ENCODE peak calls at places on chromosomes 11 and 22, in four cellular contexts. One of them, this sample, is unnamed.
A peak's percentile ranks its signal among the peaks of the same experiment; 100 is the strongest.

GRCh38 chr11:63916837-63917684 is at the start of gene RCOR2:
- DNase-seq in BE2C: peak; percentile 87
- DNase-seq in uterus: peak; percentile 77
- DNase-seq in gastrocnemius medialis: no peak
- DNase-seq in this sample: peak; percentile 90

GRCh38 chr11:70205766-70206165 is 2.7 kb downstream of the FADD start:
- DNase-seq in BE2C: no peak
- DNase-seq in uterus: no peak
- DNase-seq in gastrocnemius medialis: no peak
- DNase-seq in this sample: no peak

GRCh38 chr11:24239016-24239720 is 257.7 kb upstream of the LUZP2 start:
- DNase-seq in BE2C: no peak
- DNase-seq in uterus: no peak
- DNase-seq in gastrocnemius medialis: no peak
- DNase-seq in this sample: no peak

GRCh38 chr11:79506734-79507344 is 66.0 kb upstream of the TENM4 start:
- DNase-seq in BE2C: no peak
- DNase-seq in uterus: no peak
- DNase-seq in gastrocnemius medialis: no peak
- DNase-seq in this sample: no peak

GRCh38 chr11:121282376-121282775 is 10.2 kb upstream of the SC5D start:
- DNase-seq in BE2C: no peak
- DNase-seq in uterus: no peak
- DNase-seq in gastrocnemius medialis: no peak
- DNase-seq in this sample: no peak

GRCh38 chr11:119863811-119864601 is 135.0 kb upstream of the NECTIN1 start:
- DNase-seq in BE2C: peak; percentile 62
- DNase-seq in uterus: no peak
- DNase-seq in gastrocnemius medialis: no peak
- DNase-seq in this sample: peak; percentile 27

GRCh38 chr11:17138562-17138961 is 61.1 kb upstream of the RPS13 start:
- DNase-seq in BE2C: no peak
- DNase-seq in uterus: no peak
- DNase-seq in gastrocnemius medialis: no peak
- DNase-seq in this sample: no peak

GRCh38 chr22:42844756-42845155 is 12.3 kb downstream of the ARFGAP3 start:
- DNase-seq in BE2C: no peak
- DNase-seq in uterus: no peak
- DNase-seq in gastrocnemius medialis: no peak
- DNase-seq in this sample: no peak

GRCh38 chr22:44261164-44261860 is 51.4 kb downstream of the SHISAL1 start:
- DNase-seq in BE2C: no peak
- DNase-seq in uterus: peak; percentile 6
- DNase-seq in gastrocnemius medialis: no peak
- DNase-seq in this sample: no peak

GRCh38 chr22:24420072-24420976 is 7.1 kb upstream of the ADORA2A start:
- DNase-seq in BE2C: no peak
- DNase-seq in uterus: peak; percentile 62
- DNase-seq in gastrocnemius medialis: peak; percentile 34
- DNase-seq in this sample: no peak

GRCh38 chr11:17513853-17514252 is 30.4 kb downstream of the USH1C start:
- DNase-seq in BE2C: no peak
- DNase-seq in uterus: no peak
- DNase-seq in gastrocnemius medialis: no peak
- DNase-seq in this sample: no peak

GRCh38 chr11:27100534-27100933 is 59.9 kb downstream of the BBOX1 start:
- DNase-seq in BE2C: no peak
- DNase-seq in uterus: no peak
- DNase-seq in gastrocnemius medialis: no peak
- DNase-seq in this sample: no peak

GRCh38 chr11:74463216-74463615 is 4.1 kb downstream of the KCNE3 start:
- DNase-seq in BE2C: no peak
- DNase-seq in uterus: no peak
- DNase-seq in gastrocnemius medialis: no peak
- DNase-seq in this sample: no peak

GRCh38 chr22:20425821-20426615 is 11.6 kb downstream of the SCARF2 start:
- DNase-seq in BE2C: no peak
- DNase-seq in uterus: no peak
- DNase-seq in gastrocnemius medialis: no peak
- DNase-seq in this sample: no peak

GRCh38 chr11:833114-833791 is 501 bp downstream of the CD151 start:
- DNase-seq in BE2C: peak; percentile 47
- DNase-seq in uterus: no peak
- DNase-seq in gastrocnemius medialis: no peak
- DNase-seq in this sample: no peak

GRCh38 chr11:65014146-65014960 is at the start of gene ARL2:
- DNase-seq in BE2C: no peak
- DNase-seq in uterus: no peak
- DNase-seq in gastrocnemius medialis: peak; percentile 8
- DNase-seq in this sample: peak; percentile 55

DNA sequence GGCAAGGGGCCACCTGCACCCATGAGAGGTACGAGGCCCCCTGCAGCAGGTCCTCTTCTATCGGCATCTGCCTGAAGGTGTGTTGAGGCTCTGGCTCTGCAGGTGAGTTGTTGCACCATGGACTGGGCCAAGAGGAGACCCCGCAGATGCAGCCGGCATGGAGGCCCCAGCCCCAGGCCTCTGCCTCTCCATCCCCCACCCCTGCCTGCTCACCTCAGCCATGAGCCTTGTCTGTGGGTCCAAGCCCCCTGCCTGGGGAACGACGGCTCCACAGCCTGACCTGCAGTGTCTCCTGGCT is 1386.2 kb downstream of the BRD1 start:
- DNase-seq in BE2C: no peak
- DNase-seq in uterus: no peak
- DNase-seq in gastrocnemius medialis: no peak
- DNase-seq in this sample: no peak
- H3K4me1 ChIP-seq in BE2C: no peaks in the 10 kb centered on the region
- H3K4me1 ChIP-seq in uterus: no peaks in the 10 kb centered on the region
- H3K4me1 ChIP-seq in gastrocnemius medialis: no peaks in the 10 kb centered on the region
- H3K4me1 ChIP-seq in this sample: no peaks in the 10 kb centered on the region

GRCh38 chr22:46043339-46043738 is 66.4 kb upstream of the WNT7B start:
- DNase-seq in BE2C: no peak
- DNase-seq in uterus: peak; percentile 38
- DNase-seq in gastrocnemius medialis: no peak
- DNase-seq in this sample: no peak

GRCh38 chr22:46045459-46046298 is 68.7 kb upstream of the WNT7B start:
- DNase-seq in BE2C: no peak
- DNase-seq in uterus: peak; percentile 39
- DNase-seq in gastrocnemius medialis: peak; percentile 73
- DNase-seq in this sample: no peak

GRCh38 chr22:46042786-46043185 is 65.8 kb upstream of the WNT7B start:
- DNase-seq in BE2C: no peak
- DNase-seq in uterus: peak; percentile 33
- DNase-seq in gastrocnemius medialis: no peak
- DNase-seq in this sample: no peak

GRCh38 chr22:46044718-46045458 is 67.9 kb upstream of the WNT7B start:
- DNase-seq in BE2C: no peak
- DNase-seq in uterus: peak; percentile 43
- DNase-seq in gastrocnemius medialis: no peak
- DNase-seq in this sample: no peak

DNA sequence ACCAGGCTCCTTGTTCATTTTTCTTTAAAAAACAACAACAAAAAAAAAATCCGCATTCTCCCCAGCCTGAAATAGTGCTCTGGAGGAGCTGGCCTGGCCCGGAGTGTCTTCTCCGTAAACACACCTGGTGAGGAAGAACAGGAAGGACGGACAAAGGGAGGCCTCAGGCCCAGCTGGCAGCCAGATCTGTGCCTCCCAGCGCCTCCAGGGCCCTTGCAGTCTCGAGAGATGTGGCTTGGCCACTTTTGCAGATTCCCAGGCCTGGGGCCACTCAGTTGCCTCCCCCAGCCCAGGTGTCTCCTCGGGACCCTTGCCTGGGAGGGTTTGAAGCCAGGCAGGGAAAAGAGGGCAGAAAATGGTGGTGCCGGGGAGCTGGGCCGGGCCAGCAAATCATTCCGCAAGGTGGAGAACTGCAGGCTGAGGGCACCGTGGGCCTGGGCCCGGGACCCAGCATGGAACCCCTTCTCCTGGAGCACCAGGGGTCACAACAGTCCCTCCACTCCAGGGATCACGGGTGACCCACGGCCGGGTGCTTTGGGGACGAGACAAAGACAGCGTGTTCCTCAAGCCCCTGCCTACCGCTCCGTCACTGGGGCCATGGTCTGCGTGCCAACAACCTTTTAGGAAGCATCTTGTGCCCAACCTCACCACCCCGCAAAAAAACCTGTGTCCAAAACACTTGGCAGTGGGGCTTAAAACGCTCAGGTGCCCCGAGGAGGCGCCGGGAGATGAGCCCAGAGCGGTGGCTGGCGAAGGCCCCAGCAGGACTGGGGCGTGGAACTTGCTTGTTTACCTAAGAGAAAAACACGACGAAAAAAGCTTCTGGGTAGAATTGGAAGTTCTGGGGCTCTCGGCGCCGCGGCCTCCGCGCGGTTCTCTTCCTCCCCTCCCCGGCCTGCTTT is 67.1 kb upstream of the WNT7B start:
- DNase-seq in BE2C: no peak
- DNase-seq in uterus: peak; percentile 63
- DNase-seq in gastrocnemius medialis: no peak
- DNase-seq in this sample: no peak
- H3K4me1 ChIP-seq in BE2C: peaks cover 32% of the 10 kb centered on the region
- H3K4me1 ChIP-seq in uterus: no peaks in the 10 kb centered on the region
- H3K4me1 ChIP-seq in gastrocnemius medialis: peaks cover 73% of the 10 kb centered on the region
- H3K4me1 ChIP-seq in this sample: peaks cover 4% of the 10 kb centered on the region

GRCh38 chr11:34345991-34346480 is 11.8 kb downstream of the ABTB2 start:
- DNase-seq in BE2C: no peak
- DNase-seq in uterus: peak; percentile 45
- DNase-seq in gastrocnemius medialis: peak; percentile 72
- DNase-seq in this sample: peak; percentile 84

GRCh38 chr11:34346551-34346950 is 11.3 kb downstream of the ABTB2 start:
- DNase-seq in BE2C: no peak
- DNase-seq in uterus: no peak
- DNase-seq in gastrocnemius medialis: no peak
- DNase-seq in this sample: no peak

GRCh38 chr11:34344410-34345011 is 13.3 kb downstream of the ABTB2 start:
- DNase-seq in BE2C: no peak
- DNase-seq in uterus: no peak
- DNase-seq in gastrocnemius medialis: peak; percentile 30
- DNase-seq in this sample: no peak

GRCh38 chr11:34343686-34344085 is 14.1 kb downstream of the ABTB2 start:
- DNase-seq in BE2C: no peak
- DNase-seq in uterus: no peak
- DNase-seq in gastrocnemius medialis: no peak
- DNase-seq in this sample: no peak

GRCh38 chr11:34345012-34345804 is 12.6 kb downstream of the ABTB2 start:
- DNase-seq in BE2C: no peak
- DNase-seq in uterus: peak; percentile 68
- DNase-seq in gastrocnemius medialis: peak; percentile 28
- DNase-seq in this sample: peak; percentile 83
- H3K4me1 ChIP-seq in BE2C: no peaks in the 10 kb centered on the region
- H3K4me1 ChIP-seq in uterus: peaks cover 7% of the 10 kb centered on the region
- H3K4me1 ChIP-seq in gastrocnemius medialis: peaks cover 77% of the 10 kb centered on the region
- H3K4me1 ChIP-seq in this sample: peaks cover 42% of the 10 kb centered on the region

GRCh38 chr22:22811016-22812009 is 76.3 kb upstream of the IGLL5 start:
- DNase-seq in BE2C: no peak
- DNase-seq in uterus: no peak
- DNase-seq in gastrocnemius medialis: no peak
- DNase-seq in this sample: no peak
- H3K4me1 ChIP-seq in BE2C: no peaks in the 10 kb centered on the region
- H3K4me1 ChIP-seq in uterus: no peaks in the 10 kb centered on the region
- H3K4me1 ChIP-seq in gastrocnemius medialis: no peaks in the 10 kb centered on the region
- H3K4me1 ChIP-seq in this sample: no peaks in the 10 kb centered on the region

This sample was measured in SJCRH30.